ENCODE peak calls at places on chromosomes 6 and 20, in four cellular contexts. C, B, A and U are unnamed samples. For H3K36me3 and H3K27me3, the result is how much of the 10 kb centered on the place peaks cover.

GRCh38 chr6:20875369-20875963 is 341.2 kb downstream of the CDKAL1 start:
- DNase-seq in A (peak), C (no peak), B (no peak), U (peak)

GRCh38 chr6:157974341-157974894 is 7.2 kb upstream of the SYNJ2 start:
- DNase-seq in C (no peak), B (no peak), A (peak), U (no peak)

GRCh38 chr6:57087916-57088315 is 2.1 kb upstream of the ZNF451 start:
- DNase-seq in A (no peak), B (no peak), C (no peak), U (no peak)

GRCh38 chr6:23175391-23175790 is 606.0 kb downstream of the HDGFL1 start:
- DNase-seq in C (no peak), A (peak), B (no peak), U (no peak)

GRCh38 chr6:10099086-10099499 is 315.8 kb downstream of the TFAP2A start:
- DNase-seq in A (no peak), B (no peak), C (no peak), U (no peak)

GRCh38 chr6:45419574-45420082 is 41.9 kb upstream of the SUPT3H start:
- DNase-seq in C (no peak), B (peak), A (peak), U (peak)

GRCh38 chr6:107670792-107671199 is 153.3 kb downstream of the SCML4 start:
- DNase-seq in B (peak), C (no peak), A (peak), U (peak)

GRCh38 chr20:46690219-46691111 is 1.2 kb upstream of the TP53RK start:
- DNase-seq in A (no peak), C (no peak), B (no peak), U (no peak)

GRCh38 chr6:37547564-37548061 is 47.9 kb upstream of the CCDC167 start:
- DNase-seq in C (no peak), A (peak), B (peak), U (no peak)

GRCh38 chr20:57617079-57617795 is 3.0 kb downstream of the ZBP1 start:
- DNase-seq in B (no peak), C (no peak), A (no peak), U (no peak)

GRCh38 chr6:83270971-83271714 is 78.0 kb downstream of the RWDD2A start:
- DNase-seq in B (no peak), A (peak), C (no peak), U (no peak)

GRCh38 chr6:15943423-15943822 is 185.5 kb upstream of the MYLIP start:
- DNase-seq in A (no peak), B (no peak), C (no peak), U (no peak)

GRCh38 chr6:43228951-43229802 is at the start of gene DNPH1:
- DNase-seq in B (peak), A (peak), C (no peak), U (peak)

GRCh38 chr20:32619586-32619985 is 34.5 kb upstream of the NOL4L start:
- DNase-seq in A (no peak), C (no peak), B (no peak), U (peak)

GRCh38 chr20:31708839-31709534 is 13.7 kb downstream of the BCL2L1 start:
- DNase-seq in A (no peak), B (no peak), C (no peak), U (no peak)

GRCh38 chr20:43442310-43442880 is 15.3 kb upstream of the SRSF6 start:
- DNase-seq in A (peak), B (no peak), C (no peak), U (peak)

GRCh38 chr6:166527849-166528248 is 58.6 kb downstream of the RAMACL start:
- DNase-seq in C (no peak), B (no peak), A (no peak), U (no peak)

GRCh38 chr6:135083992-135084915 is 29.6 kb upstream of the HBS1L start:
- DNase-seq in A (no peak), C (no peak), B (no peak), U (no peak)

GRCh38 chr6:56742122-56742791 is 99.6 kb upstream of the DST start:
- DNase-seq in B (no peak), C (no peak), A (peak), U (no peak)

GRCh38 chr6:14053776-14054175 is 63.8 kb upstream of the CD83 start:
- DNase-seq in C (no peak), B (no peak), A (no peak), U (no peak)

GRCh38 chr6:129133770-129134192 is 250.8 kb downstream of the LAMA2 start:
- DNase-seq in A (peak), C (no peak), B (peak), U (no peak)

GRCh38 chr6:343960-344815 is 47.4 kb upstream of the IRF4 start:
- DNase-seq in A (no peak), B (no peak), C (no peak), U (no peak)

GRCh38 chr6:114342826-114343781 is at the start of gene HS3ST5:
- DNase-seq in C (no peak), B (peak), A (peak), U (peak)

GRCh38 chr20:49880724-49881445 is 34.4 kb downstream of the SPATA2 start:
- DNase-seq in B (no peak), C (no peak), A (no peak), U (no peak)
- H3K36me3 ChIP-seq in B (half or more), C (under half), A (under half), U (under half)

GRCh38 chr6:27514906-27515495 is 42.1 kb upstream of the ZNF184 start:
- DNase-seq in C (no peak), B (no peak), A (no peak), U (no peak)

GRCh38 chr6:27517238-27517637 is 44.3 kb upstream of the ZNF184 start:
- DNase-seq in A (no peak), B (no peak), C (no peak), U (no peak)

GRCh38 chr6:27517928-27518787 is 45.3 kb upstream of the ZNF184 start:
- DNase-seq in A (no peak), C (no peak), B (no peak), U (no peak)

GRCh38 chr6:27518881-27519795 is 46.2 kb upstream of the ZNF184 start:
- DNase-seq in A (peak), C (no peak), B (peak), U (peak)
- H3K4me3 ChIP-seq in A (peak), C (peak), B (peak), U (peak)

GRCh38 chr6:70312165-70312564 is 9.3 kb upstream of the COL9A1 start:
- DNase-seq in B (no peak), A (peak), C (no peak), U (no peak)
- H3K27me3 ChIP-seq in B (under half), A (under half), C (under half), U (under half)

DNA sequence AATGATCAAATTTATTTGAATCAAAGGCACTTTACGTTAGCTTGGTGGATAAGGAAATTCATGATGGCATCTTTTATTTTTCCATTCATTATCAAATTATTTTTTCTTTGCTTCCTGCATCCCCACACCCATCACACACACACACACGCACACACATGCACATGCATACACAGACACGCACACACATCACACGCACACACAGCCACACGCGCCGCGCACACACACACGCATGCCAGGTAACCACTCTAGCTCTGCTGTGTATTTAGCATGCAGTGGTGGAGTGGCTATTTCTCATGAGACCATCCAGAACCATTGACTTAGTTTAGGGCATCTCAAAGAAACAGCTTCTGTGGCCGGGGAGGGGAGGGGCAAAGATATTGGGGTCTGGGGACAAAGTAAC is 47.0 kb downstream of the GNAS start:
- DNase-seq in B (no peak), C (no peak), A (no peak), U (no peak)
- H3K36me3 ChIP-seq in B (half or more), C (under half), A (under half), U (under half)

DNA sequence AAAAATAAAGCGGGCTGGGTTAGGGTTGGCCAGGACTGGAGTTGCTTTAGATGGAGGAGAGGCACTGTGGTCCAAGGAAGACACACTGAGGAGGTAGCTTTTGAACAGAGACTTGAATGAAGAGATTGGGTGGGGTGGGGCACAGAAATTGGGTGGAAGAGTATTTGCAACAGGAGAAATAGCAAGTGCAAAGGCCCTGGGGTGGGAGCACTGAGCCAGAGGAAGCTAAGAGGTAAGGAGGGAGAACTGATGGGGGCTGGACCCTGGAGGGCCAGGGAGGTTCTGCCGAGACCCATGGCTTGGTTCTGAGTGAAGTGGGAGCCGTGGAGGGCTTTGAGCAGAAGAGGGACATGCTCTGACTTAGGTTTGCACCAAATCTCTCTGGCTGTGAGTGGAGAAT is 45.4 kb downstream of the KCNB1 start:
- DNase-seq in B (no peak), C (no peak), A (no peak), U (no peak)
- H3K4me3 ChIP-seq in B (no peak), C (no peak), A (no peak), U (no peak)

GRCh38 chr20:50980851-50981713 is 22.5 kb downstream of the MOCS3 start:
- DNase-seq in C (no peak), A (peak), B (peak), U (peak)
- H3K27me3 ChIP-seq in C (under half), A (under half), B (half or more), U (under half)

GRCh38 chr6:33704215-33704817 is 7.2 kb downstream of the UQCC2 start:
- DNase-seq in C (no peak), A (no peak), B (no peak), U (no peak)
- H3K36me3 ChIP-seq in C (under half), A (under half), B (under half), U (under half)